ENCODE peak calls at places on chromosomes 2 and 18, in seven cellular contexts. W is astrocyte; H is ascending aorta; I is lower lobe of right lung; D is tibial nerve; N is body of pancreas; L is CD8-positive, alpha-beta memory T cell. Q is an unnamed sample. For H3K4me1, the result is how much of the 10 kb centered on the place peaks cover.

GRCh38 chr2:74238879-74239278 is 40.5 kb downstream of the MTHFD2 start:
- DNase-seq in N (no peak), D (no peak), W (peak), L (no peak), I (no peak), H (no peak), Q (no peak)

GRCh38 chr2:240127351-240127750 is 8.8 kb downstream of the COPS9 start:
- DNase-seq in W (no peak), L (no peak), D (no peak), I (no peak), H (no peak), N (no peak), Q (peak)

GRCh38 chr2:228600265-228600664 is 418.8 kb upstream of the SPHKAP start:
- DNase-seq in D (no peak), W (peak), I (no peak), H (no peak), N (no peak), L (no peak), Q (no peak)

GRCh38 chr2:113105047-113105446 is 22.4 kb upstream of the IL1RN start:
- DNase-seq in D (no peak), W (peak), I (no peak), L (no peak), H (no peak), N (no peak), Q (no peak)

GRCh38 chr2:113762377-113763118 is 6.1 kb upstream of the SLC35F5 start:
- DNase-seq in N (no peak), H (no peak), L (no peak), I (no peak), D (no peak), W (peak), Q (peak)

GRCh38 chr2:171180229-171180937 is 19.7 kb upstream of the TLK1 start:
- DNase-seq in W (no peak), L (no peak), I (no peak), N (no peak), D (no peak), H (no peak), Q (no peak)

GRCh38 chr2:40367032-40367431 is 84.9 kb downstream of the SLC8A1 start:
- DNase-seq in L (no peak), N (no peak), H (no peak), D (no peak), I (no peak), W (no peak), Q (no peak)

GRCh38 chr18:30746224-30746623 is 296.3 kb downstream of the DSC3 start:
- DNase-seq in W (no peak), L (no peak), I (no peak), D (no peak), H (no peak), N (no peak), Q (no peak)

GRCh38 chr18:78770149-78771139 is 209.2 kb upstream of the SALL3 start:
- DNase-seq in D (no peak), L (no peak), I (no peak), N (no peak), W (no peak), H (no peak), Q (no peak)

GRCh38 chr18:70024829-70025228 is 77.2 kb upstream of the CD226 start:
- DNase-seq in D (no peak), I (no peak), N (no peak), H (no peak), W (no peak), L (no peak), Q (no peak)

GRCh38 chr2:71313-72035 is 25.2 kb upstream of the FAM110C start:
- DNase-seq in I (no peak), L (no peak), D (no peak), H (no peak), N (no peak), W (no peak), Q (no peak)

GRCh38 chr18:79819951-79820351 is 22.2 kb downstream of the KCNG2 start:
- DNase-seq in N (no peak), W (no peak), D (no peak), H (no peak), L (no peak), I (no peak), Q (no peak)

GRCh38 chr2:15517793-15518192 is 43.3 kb downstream of the NBAS start:
- DNase-seq in H (no peak), D (no peak), N (no peak), L (no peak), W (no peak), I (no peak), Q (no peak)

GRCh38 chr2:152755029-152755428 is 36.6 kb downstream of the ARL6IP6 start:
- DNase-seq in D (no peak), W (no peak), I (no peak), N (peak), H (no peak), L (no peak), Q (peak)

GRCh38 chr2:230796280-230796862 is 68.4 kb upstream of the ITM2C start:
- DNase-seq in D (no peak), N (no peak), W (peak), L (no peak), I (no peak), H (no peak), Q (no peak)

GRCh38 chr2:696999-697627 is 19.9 kb upstream of the TMEM18 start:
- DNase-seq in W (no peak), H (no peak), I (no peak), D (no peak), N (peak), L (no peak), Q (no peak)

GRCh38 chr2:177355874-177356273 is 36.7 kb upstream of the AGPS start:
- DNase-seq in N (no peak), L (no peak), I (no peak), D (no peak), H (no peak), W (peak), Q (no peak)

GRCh38 chr2:211367252-211367651 is 810.9 kb downstream of the CPS1 start:
- DNase-seq in N (no peak), W (no peak), H (no peak), D (no peak), I (no peak), L (no peak), Q (no peak)

GRCh38 chr2:32553829-32554432 is 73.9 kb upstream of the TTC27 start:
- DNase-seq in I (no peak), L (peak), W (peak), H (no peak), D (no peak), N (no peak), Q (no peak)

GRCh38 chr2:168118733-168119518 is 128.5 kb downstream of the STK39 start:
- DNase-seq in H (no peak), D (no peak), N (no peak), L (peak), I (no peak), W (peak), Q (peak)

GRCh38 chr2:32942728-32943485 is 3.8 kb upstream of the LTBP1 start:
- DNase-seq in N (no peak), W (no peak), D (no peak), H (no peak), L (no peak), I (no peak), Q (peak)

GRCh38 chr2:217621391-217621801 is 381.4 kb downstream of the TNS1 start:
- DNase-seq in H (no peak), I (no peak), N (no peak), D (no peak), L (no peak), W (peak), Q (no peak)

GRCh38 chr2:234414591-234414990 is 82.3 kb downstream of the ARL4C start:
- DNase-seq in L (no peak), D (no peak), H (no peak), I (no peak), W (no peak), N (no peak), Q (no peak)

GRCh38 chr2:140861666-140862065 is 1269.2 kb downstream of the LRP1B start:
- DNase-seq in L (no peak), N (no peak), D (no peak), H (no peak), W (no peak), I (no peak), Q (peak)

GRCh38 chr2:9971105-9971818 is 19.8 kb downstream of the GRHL1 start:
- DNase-seq in L (no peak), I (no peak), W (peak), H (no peak), D (no peak), N (no peak), Q (no peak)

GRCh38 chr2:186558512-186559276 is 31.2 kb upstream of the ITGAV start:
- DNase-seq in W (peak), N (no peak), L (no peak), D (no peak), I (no peak), H (no peak), Q (no peak)

GRCh38 chr2:239159476-239159911 is 241.3 kb downstream of the HDAC4 start:
- DNase-seq in W (no peak), I (no peak), N (no peak), L (no peak), D (no peak), H (no peak), Q (no peak)

GRCh38 chr2:12948231-12948962 is 231.7 kb downstream of the TRIB2 start:
- DNase-seq in D (no peak), N (no peak), I (no peak), W (peak), H (no peak), L (no peak), Q (no peak)

GRCh38 chr2:37554157-37554515 is 117.3 kb downstream of the CDC42EP3 start:
- DNase-seq in N (no peak), D (no peak), I (no peak), W (no peak), L (no peak), H (no peak), Q (no peak)

GRCh38 chr2:37551783-37552182 is 119.7 kb downstream of the CDC42EP3 start:
- DNase-seq in D (no peak), L (no peak), I (no peak), H (no peak), N (no peak), W (no peak), Q (no peak)

GRCh38 chr2:37552339-37552738 is 119.1 kb downstream of the CDC42EP3 start:
- DNase-seq in H (no peak), N (no peak), L (no peak), W (no peak), D (no peak), I (no peak), Q (no peak)

GRCh38 chr2:37554687-37555086 is 116.8 kb downstream of the CDC42EP3 start:
- DNase-seq in H (no peak), D (no peak), I (no peak), N (no peak), L (no peak), W (no peak), Q (no peak)

GRCh38 chr2:37553411-37554156 is 117.9 kb downstream of the CDC42EP3 start:
- DNase-seq in W (no peak), I (no peak), L (no peak), N (no peak), D (no peak), H (no peak), Q (no peak)
- H3K4me1 ChIP-seq in W (under half), I (under half), L (under half), N (under half), D (under half), H (under half), Q (under half)

DNA sequence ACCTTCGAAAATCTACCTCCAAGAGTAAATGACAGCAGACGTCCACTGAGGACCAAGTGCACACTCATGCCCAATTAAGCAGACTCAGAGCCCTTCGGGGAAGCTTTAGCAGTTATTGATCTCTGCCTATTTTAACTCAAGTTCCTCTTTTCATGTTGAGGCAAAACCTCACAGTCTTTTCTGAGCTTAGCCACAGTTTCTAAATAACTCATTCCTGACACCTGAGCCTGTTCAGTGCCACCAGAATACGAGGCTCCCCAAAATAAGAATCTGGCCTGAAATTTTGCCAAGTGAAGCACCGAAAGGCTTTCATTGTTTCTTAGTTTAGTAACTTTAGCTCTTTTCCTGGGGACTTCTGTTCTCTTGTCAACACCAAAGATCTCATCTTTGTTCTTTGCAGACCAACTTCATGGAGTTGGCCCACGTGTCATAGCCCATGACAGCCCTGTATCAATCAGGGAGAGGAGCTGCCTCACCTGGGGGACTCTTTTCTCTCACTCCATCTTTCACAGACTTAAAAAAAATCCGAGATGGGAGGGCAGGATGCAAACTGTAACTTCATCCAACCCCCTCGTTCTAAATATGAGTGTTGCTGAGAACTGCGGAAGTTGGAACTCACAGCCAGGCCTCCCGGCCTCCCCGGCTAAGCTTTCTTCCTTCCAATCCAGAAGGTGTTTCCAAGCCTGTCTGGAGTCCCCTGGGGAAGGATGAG is 22.2 kb downstream of the INPP5D start:
- DNase-seq in N (no peak), W (no peak), D (no peak), H (no peak), L (no peak), I (no peak), Q (no peak)
- H3K4me1 ChIP-seq in N (under half), W (under half), D (under half), H (under half), L (half or more), I (half or more), Q (under half)

GRCh38 chr2:8634466-8635172 is 47.2 kb upstream of the ID2 start:
- DNase-seq in I (peak), H (no peak), W (no peak), D (no peak), L (no peak), N (no peak), Q (no peak)

GRCh38 chr2:8636691-8637636 is 44.9 kb upstream of the ID2 start:
- DNase-seq in D (no peak), L (no peak), I (peak), W (peak), N (no peak), H (no peak), Q (peak)

GRCh38 chr2:8633735-8634313 is 48.0 kb upstream of the ID2 start:
- DNase-seq in H (no peak), I (peak), W (peak), L (no peak), N (no peak), D (no peak), Q (no peak)

GRCh38 chr2:8638327-8638726 is 43.5 kb upstream of the ID2 start:
- DNase-seq in I (no peak), H (no peak), W (no peak), D (no peak), L (no peak), N (no peak), Q (no peak)

GRCh38 chr2:8636041-8636491 is 45.8 kb upstream of the ID2 start:
- DNase-seq in L (no peak), I (peak), W (peak), D (no peak), N (no peak), H (no peak), Q (no peak)
- H3K4me1 ChIP-seq in L (under half), I (under half), W (under half), D (under half), N (under half), H (under half), Q (under half)

DNA sequence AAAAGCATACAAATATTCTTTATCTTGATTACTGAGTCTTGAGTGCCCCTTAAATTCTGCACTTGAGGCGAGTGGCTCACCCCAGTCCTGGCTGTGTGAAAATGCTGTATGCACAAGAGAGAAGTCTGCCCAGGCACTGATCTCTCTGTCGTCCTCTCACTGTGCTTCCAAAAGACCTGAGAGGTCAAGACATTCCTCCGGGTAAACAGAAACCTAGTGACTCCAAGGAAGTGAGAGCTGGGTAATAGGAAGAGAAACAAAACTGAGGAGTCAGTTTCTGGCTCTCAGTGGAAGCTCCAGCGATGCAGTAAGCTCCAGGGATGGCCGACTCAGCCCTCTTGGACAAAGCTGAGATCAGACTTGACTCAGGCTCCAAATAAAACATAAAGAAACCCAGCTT is 70.9 kb downstream of the AAK1 start:
- DNase-seq in W (no peak), N (no peak), D (no peak), L (no peak), I (peak), H (no peak), Q (no peak)
- H3K4me1 ChIP-seq in W (under half), N (under half), D (under half), L (half or more), I (under half), H (under half), Q (under half)

GRCh38 chr2:97961534-97961933 is 34.2 kb downstream of the TMEM131 start:
- DNase-seq in N (no peak), H (no peak), D (no peak), W (no peak), I (no peak), L (no peak), Q (no peak)

GRCh38 chr2:97952357-97952756 is 43.4 kb downstream of the TMEM131 start:
- DNase-seq in H (no peak), L (no peak), N (no peak), I (no peak), W (no peak), D (no peak), Q (no peak)

GRCh38 chr2:97958184-97958583 is 37.6 kb downstream of the TMEM131 start:
- DNase-seq in H (no peak), N (no peak), I (no peak), W (no peak), L (no peak), D (no peak), Q (no peak)

GRCh38 chr2:97953867-97954266 is 41.9 kb downstream of the TMEM131 start:
- DNase-seq in W (no peak), I (no peak), D (no peak), H (no peak), N (no peak), L (no peak), Q (no peak)

DNA sequence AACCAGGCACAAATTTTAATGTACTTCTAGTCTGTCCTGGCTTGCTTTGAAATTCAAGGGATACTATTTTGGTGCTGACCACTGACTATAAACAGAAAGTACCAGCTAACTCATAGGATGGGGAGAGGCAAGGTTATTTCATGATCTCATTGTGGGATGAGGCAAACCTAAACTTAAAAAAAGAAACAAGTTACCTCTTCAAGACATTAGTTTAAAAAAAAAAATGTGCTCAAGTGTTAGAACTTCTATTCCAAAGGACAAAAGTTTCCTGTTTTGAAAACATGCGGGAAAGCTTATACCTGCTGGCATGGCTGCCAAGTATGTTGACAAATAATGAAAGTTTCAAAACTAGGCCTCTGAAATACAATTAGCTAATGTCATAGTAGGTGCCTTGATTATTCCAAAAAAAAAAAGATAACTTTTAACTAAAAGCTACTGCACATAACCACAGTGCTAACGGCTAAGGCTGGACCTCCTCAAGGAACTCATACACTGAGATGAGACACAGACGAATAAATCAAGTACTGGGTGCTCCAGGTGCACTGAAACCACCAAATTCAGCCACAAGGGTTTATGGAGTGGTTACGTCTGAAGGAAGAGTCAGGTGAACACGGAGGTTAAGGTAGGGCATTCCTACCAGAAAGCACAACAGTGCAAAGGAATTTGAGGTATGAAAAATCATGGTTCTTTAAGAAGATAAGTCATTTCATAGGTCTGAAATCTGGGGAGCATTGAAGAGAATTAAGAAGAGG is 38.1 kb downstream of the TMEM131 start:
- DNase-seq in W (peak), N (no peak), I (no peak), H (no peak), L (no peak), D (no peak), Q (no peak)
- H3K4me1 ChIP-seq in W (under half), N (under half), I (under half), H (under half), L (under half), D (under half), Q (under half)

GRCh38 chr2:96542357-96542977 is 5.9 kb downstream of the ARID5A start:
- DNase-seq in D (no peak), W (no peak), H (no peak), I (no peak), L (no peak), N (no peak), Q (no peak)
- H3K4me1 ChIP-seq in D (half or more), W (under half), H (half or more), I (under half), L (half or more), N (under half), Q (under half)

GRCh38 chr2:85768713-85769112 is 14.9 kb downstream of the ATOH8 start:
- DNase-seq in D (no peak), W (no peak), L (no peak), H (no peak), N (peak), I (no peak), Q (peak)
- H3K4me1 ChIP-seq in D (half or more), W (half or more), L (under half), H (half or more), N (half or more), I (half or more), Q (under half)

DNA sequence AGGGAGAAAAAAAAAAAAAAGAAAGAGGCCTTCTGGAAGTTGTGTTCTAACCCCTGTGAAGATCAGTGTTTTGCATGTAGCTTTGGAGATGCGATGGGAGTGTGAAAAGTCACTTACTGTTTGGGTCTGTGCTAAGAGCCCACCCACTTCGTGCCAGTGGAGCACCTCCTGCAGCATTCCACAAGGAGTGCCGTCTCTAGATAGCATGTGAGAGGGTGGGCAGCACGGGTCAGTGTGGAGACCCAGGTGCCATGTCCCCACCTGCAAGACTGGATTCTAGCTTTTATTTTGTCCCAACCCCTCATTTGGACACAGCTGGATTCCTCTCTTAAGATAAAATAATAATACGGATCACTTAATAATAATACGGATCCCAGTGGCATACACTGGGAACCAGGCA is 12.5 kb upstream of the TMEM185B start:
- DNase-seq in D (no peak), H (no peak), W (no peak), N (no peak), L (no peak), I (no peak), Q (no peak)
- H3K4me1 ChIP-seq in D (under half), H (under half), W (under half), N (under half), L (under half), I (under half), Q (under half)

Q was measured in HAP-1.